ENCODE peak calls at places on chromosomes 4 and X, in ten cellular contexts. E is stomach; R is Peyer's patch; H is SK-N-SH; B is epithelial cell of esophagus; D is CD8-positive, alpha-beta T cell; T is endothelial cell of umbilical vein; C is OCI-LY7; X is fibroblast of mammary gland; A is AG09309. P is an unnamed sample.

GRCh38 chrX:74421181-74422028 is at the start of gene SLC16A2:
- DNase-seq in T (peak), X (peak), H (peak), A (peak), B (peak), R (peak), E (peak), C (no peak), D (peak), P (peak)

GRCh38 chr4:159035570-159035969 is 67.3 kb upstream of the RAPGEF2 start:
- DNase-seq in C (no peak), A (no peak), H (no peak), E (no peak), B (no peak), R (no peak), X (no peak), D (no peak), T (no peak), P (no peak)

GRCh38 chr4:6206771-6207290 is 6.5 kb upstream of the JAKMIP1 start:
- DNase-seq in A (no peak), D (no peak), X (no peak), H (no peak), C (no peak), T (no peak), R (no peak), E (peak), B (no peak), P (no peak)

GRCh38 chr4:121728066-121728465 is 31.3 kb upstream of the ANXA5 start:
- DNase-seq in D (no peak), B (peak), C (no peak), E (no peak), A (peak), R (no peak), H (no peak), X (peak), T (no peak), P (no peak)

GRCh38 chr4:164116286-164116685 is 621.8 kb downstream of the TMA16 start:
- DNase-seq in H (no peak), C (no peak), T (no peak), R (no peak), E (no peak), X (no peak), A (no peak), B (no peak), D (no peak), P (no peak)

GRCh38 chr4:26151615-26152014 is 169.2 kb upstream of the RBPJ start:
- DNase-seq in B (no peak), D (no peak), H (no peak), T (no peak), R (no peak), C (no peak), A (no peak), X (peak), E (no peak), P (no peak)

GRCh38 chr4:85725727-85726170 is 250.8 kb downstream of the ARHGAP24 start:
- DNase-seq in D (no peak), B (no peak), E (peak), A (no peak), X (peak), C (peak), R (peak), T (peak), H (no peak), P (peak)

GRCh38 chr4:36187723-36188333 is 56.5 kb downstream of the ARAP2 start:
- DNase-seq in B (peak), D (no peak), X (peak), A (no peak), R (no peak), C (peak), E (no peak), H (no peak), T (peak), P (no peak)

GRCh38 chr4:113077611-113078010 is 28.2 kb downstream of the ANK2 start:
- DNase-seq in X (no peak), H (peak), E (no peak), D (no peak), A (no peak), C (no peak), R (no peak), B (no peak), T (no peak), P (no peak)

GRCh38 chr4:22515888-22516541 is at the start of gene ADGRA3:
- DNase-seq in H (peak), E (peak), T (peak), A (no peak), D (peak), X (peak), C (no peak), R (no peak), B (peak), P (peak)

GRCh38 chr4:188958346-188958745 is 819.1 kb downstream of the TRIML1 start:
- DNase-seq in C (no peak), E (no peak), T (no peak), B (no peak), H (no peak), R (no peak), A (no peak), D (no peak), X (peak), P (no peak)

GRCh38 chr4:2127609-2128300 is 68.6 kb downstream of the NAT8L start:
- DNase-seq in D (no peak), E (no peak), B (no peak), C (no peak), R (no peak), T (no peak), X (no peak), H (no peak), A (no peak), P (no peak)

GRCh38 chrX:91414710-91415109 is 19.9 kb upstream of the PABPC5 start:
- DNase-seq in R (no peak), B (no peak), C (no peak), D (no peak), A (no peak), T (no peak), E (no peak), X (peak), H (peak), P (no peak)

GRCh38 chrX:152072236-152072635 is 66.1 kb downstream of the MAGEA10 start:
- DNase-seq in E (no peak), X (peak), C (no peak), T (peak), A (peak), B (peak), R (no peak), D (no peak), H (no peak), P (no peak)

GRCh38 chr4:173508386-173509002 is 21.5 kb downstream of the HAND2 start:
- DNase-seq in X (no peak), E (no peak), D (no peak), A (no peak), R (no peak), B (no peak), C (no peak), T (no peak), H (peak), P (peak)
- H3K4me3 ChIP-seq in X (no peak), E (peak), D (peak), A (no peak), R (no peak), B (no peak), C (no peak), T (no peak), H (peak), P (peak)

DNA sequence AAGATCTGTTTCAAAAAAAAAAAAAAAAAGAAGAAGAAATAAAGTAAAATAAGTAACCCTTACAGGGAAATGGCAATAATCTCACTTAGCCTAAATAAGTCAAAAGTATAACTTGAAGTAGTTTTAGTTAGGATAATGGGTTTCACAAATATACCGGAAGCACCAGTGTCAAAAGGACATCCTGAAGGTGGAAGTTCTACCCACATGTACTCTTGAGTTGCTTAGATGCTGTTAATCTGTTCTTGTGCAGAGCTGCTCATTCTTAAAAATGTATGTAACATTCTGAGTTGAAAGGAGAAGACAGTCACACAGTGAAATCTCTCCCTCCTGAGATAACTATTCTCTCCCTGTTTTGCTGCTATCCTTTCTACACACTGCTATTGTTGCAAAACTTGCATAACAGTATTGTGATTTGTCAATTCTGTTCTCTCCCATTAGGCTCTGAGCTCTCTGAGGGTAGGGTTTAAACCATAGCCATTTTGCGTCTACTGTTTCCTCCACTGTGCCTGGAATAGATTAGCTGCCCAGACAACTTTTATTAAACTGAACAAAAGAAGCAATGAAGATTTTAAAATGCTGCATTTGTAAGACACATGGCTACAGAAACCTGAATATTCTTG is 11.1 kb upstream of the CCNG2 start:
- DNase-seq in X (peak), E (no peak), C (peak), R (no peak), A (no peak), H (no peak), D (no peak), T (peak), B (no peak), P (no peak)
- H3K4me3 ChIP-seq in X (no peak), E (no peak), C (no peak), R (no peak), A (no peak), H (no peak), D (no peak), T (no peak), B (no peak), P (no peak)

DNA sequence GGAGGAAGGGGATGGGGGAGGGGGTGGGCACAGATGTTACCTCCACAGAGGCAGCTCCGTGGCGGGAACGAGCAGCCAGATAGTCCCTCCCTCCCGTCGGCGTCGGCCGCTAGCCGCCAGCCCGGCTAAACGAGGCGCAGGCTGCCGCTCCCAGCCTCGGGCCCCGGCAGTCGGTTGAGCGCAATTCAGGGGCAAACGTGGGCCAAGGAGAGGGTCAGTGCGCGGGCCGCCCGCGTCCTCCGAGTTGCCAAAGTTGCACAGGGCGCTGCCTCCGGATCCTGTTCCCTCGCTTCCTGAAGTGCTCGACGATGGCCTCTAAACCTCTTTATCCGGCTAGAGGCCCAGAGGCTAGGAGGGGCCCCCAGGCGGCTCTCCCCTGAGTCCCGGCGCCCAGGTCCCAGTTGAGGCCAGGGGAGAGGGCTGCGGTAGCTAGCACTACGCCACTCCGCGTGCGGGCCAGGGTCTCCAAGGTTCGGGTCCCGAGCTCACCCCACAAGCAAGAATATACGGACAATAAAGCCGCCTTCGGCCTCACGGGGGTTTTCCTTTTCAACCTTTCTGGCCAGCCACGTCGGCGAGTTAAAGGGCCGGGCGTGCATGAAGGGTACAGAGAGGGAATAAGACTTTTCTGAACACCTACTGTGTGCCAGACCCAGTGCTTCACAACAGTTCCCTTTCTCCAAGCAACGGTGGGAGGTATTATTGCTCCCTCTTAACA is 138.7 kb upstream of the ZIC3 start:
- DNase-seq in A (no peak), E (no peak), T (no peak), C (no peak), D (no peak), H (no peak), X (no peak), R (no peak), B (no peak), P (no peak)
- H3K4me3 ChIP-seq in A (peak), E (peak), T (no peak), C (no peak), D (peak), H (peak), X (no peak), R (no peak), B (peak), P (peak)

GRCh38 chrX:85243155-85243554 is 424 bp downstream of the SATL1 start:
- DNase-seq in H (peak), D (no peak), B (no peak), A (no peak), E (no peak), T (no peak), C (no peak), X (no peak), R (no peak), P (no peak)
- H3K4me3 ChIP-seq in H (peak), D (no peak), B (no peak), A (no peak), E (peak), T (no peak), C (peak), X (no peak), R (no peak), P (peak)

GRCh38 chr4:39609454-39609911 is 29.2 kb downstream of the SMIM14 start:
- DNase-seq in T (no peak), A (no peak), C (no peak), B (peak), E (no peak), H (no peak), R (peak), D (no peak), X (no peak), P (no peak)
- H3K4me3 ChIP-seq in T (no peak), A (no peak), C (no peak), B (no peak), E (no peak), H (no peak), R (no peak), D (no peak), X (no peak), P (no peak)

GRCh38 chrX:103171353-103171752 is 43.6 kb upstream of the BEX4 start:
- DNase-seq in D (no peak), H (no peak), X (no peak), C (no peak), R (no peak), A (no peak), T (no peak), B (no peak), E (no peak), P (no peak)

GRCh38 chrX:103177561-103177960 is 37.3 kb upstream of the BEX4 start:
- DNase-seq in B (no peak), R (no peak), H (no peak), T (no peak), E (no peak), D (no peak), C (no peak), A (no peak), X (no peak), P (no peak)

GRCh38 chrX:103170216-103170615 is 44.7 kb upstream of the BEX4 start:
- DNase-seq in X (peak), E (no peak), D (no peak), H (no peak), R (no peak), B (peak), A (no peak), T (peak), C (no peak), P (no peak)

GRCh38 chrX:103175944-103176753 is 38.8 kb upstream of the BEX4 start:
- DNase-seq in D (peak), R (peak), T (peak), A (no peak), C (peak), H (peak), B (peak), X (peak), E (peak), P (peak)
- H3K4me3 ChIP-seq in D (no peak), R (no peak), T (no peak), A (peak), C (no peak), H (peak), B (no peak), X (peak), E (no peak), P (no peak)

GRCh38 chr4:80307774-80308465 is 27.6 kb upstream of the CFAP299 start:
- DNase-seq in R (no peak), H (peak), D (no peak), X (peak), C (no peak), B (peak), A (peak), E (no peak), T (no peak), P (no peak)
- H3K4me3 ChIP-seq in R (no peak), H (peak), D (no peak), X (peak), C (no peak), B (no peak), A (no peak), E (no peak), T (no peak), P (peak)